ENCODE peak calls at places on chromosomes 12 and 14, in four cellular contexts. One of them, this sample, is unnamed.

GRCh38 chr12:46547421-46548340 is 175.1 kb upstream of the SLC38A2 start:
- DNase-seq in H1: no peak
- DNase-seq in SK-N-SH: no peak
- DNase-seq in K562: no peak
- DNase-seq in this sample: no peak

GRCh38 chr14:104746951-104747481 is 5.9 kb upstream of the SIVA1 start:
- DNase-seq in H1: no peak
- DNase-seq in SK-N-SH: no peak
- DNase-seq in K562: no peak
- DNase-seq in this sample: no peak

GRCh38 chr14:105783707-105784106 is 257.3 kb downstream of the TMEM121 start:
- DNase-seq in H1: no peak
- DNase-seq in SK-N-SH: no peak
- DNase-seq in K562: no peak
- DNase-seq in this sample: no peak

GRCh38 chr12:106254724-106255123 is 6.9 kb upstream of the CKAP4 start:
- DNase-seq in H1: no peak
- DNase-seq in SK-N-SH: no peak
- DNase-seq in K562: no peak
- DNase-seq in this sample: no peak

GRCh38 chr12:57632369-57632897 is 568 bp downstream of the B4GALNT1 start:
- DNase-seq in H1: no peak
- DNase-seq in SK-N-SH: peak
- DNase-seq in K562: peak
- DNase-seq in this sample: peak

GRCh38 chr12:6867407-6868210 is at the start of gene TPI1:
- DNase-seq in H1: no peak
- DNase-seq in SK-N-SH: peak
- DNase-seq in K562: peak
- DNase-seq in this sample: peak

GRCh38 chr14:72567226-72567625 is 326.7 kb downstream of the DPF3 start:
- DNase-seq in H1: no peak
- DNase-seq in SK-N-SH: no peak
- DNase-seq in K562: peak
- DNase-seq in this sample: no peak

GRCh38 chr14:61478971-61479473 is 157.6 kb downstream of the PRKCH start:
- DNase-seq in H1: no peak
- DNase-seq in SK-N-SH: no peak
- DNase-seq in K562: no peak
- DNase-seq in this sample: no peak

GRCh38 chr14:71754422-71755095 is 177.7 kb upstream of the RGS6 start:
- DNase-seq in H1: no peak
- DNase-seq in SK-N-SH: no peak
- DNase-seq in K562: no peak
- DNase-seq in this sample: no peak

GRCh38 chr14:55117816-55118441 is 11.1 kb upstream of the LGALS3 start:
- DNase-seq in H1: no peak
- DNase-seq in SK-N-SH: no peak
- DNase-seq in K562: no peak
- DNase-seq in this sample: no peak

GRCh38 chr12:51970904-51971646 is 19.6 kb downstream of the ACVR1B start:
- DNase-seq in H1: no peak
- DNase-seq in SK-N-SH: peak
- DNase-seq in K562: peak
- DNase-seq in this sample: no peak

GRCh38 chr12:50101663-50102062 is 2.1 kb upstream of the GPD1 start:
- DNase-seq in H1: no peak
- DNase-seq in SK-N-SH: peak
- DNase-seq in K562: peak
- DNase-seq in this sample: peak

GRCh38 chr12:62977419-62977818 is 42.5 kb upstream of the PPM1H start:
- DNase-seq in H1: no peak
- DNase-seq in SK-N-SH: no peak
- DNase-seq in K562: peak
- DNase-seq in this sample: no peak

GRCh38 chr12:93741741-93742085 is 64.5 kb downstream of the CRADD start:
- DNase-seq in H1: peak
- DNase-seq in SK-N-SH: peak
- DNase-seq in K562: no peak
- DNase-seq in this sample: no peak

GRCh38 chr14:50360851-50361250 is 35.8 kb downstream of the CDKL1 start:
- DNase-seq in H1: no peak
- DNase-seq in SK-N-SH: no peak
- DNase-seq in K562: no peak
- DNase-seq in this sample: no peak

GRCh38 chr14:77376380-77376770 is 519 bp downstream of the TMED8 start:
- DNase-seq in H1: no peak
- DNase-seq in SK-N-SH: peak
- DNase-seq in K562: peak
- DNase-seq in this sample: peak

GRCh38 chr12:108838194-108839010 is 19.0 kb downstream of the SSH1 start:
- DNase-seq in H1: peak
- DNase-seq in SK-N-SH: peak
- DNase-seq in K562: peak
- DNase-seq in this sample: no peak

GRCh38 chr12:123807670-123808069 is 45.6 kb downstream of the DNAH10 start:
- DNase-seq in H1: no peak
- DNase-seq in SK-N-SH: peak
- DNase-seq in K562: no peak
- DNase-seq in this sample: no peak

GRCh38 chr12:131275824-131276223 is 322.1 kb downstream of the ADGRD1 start:
- DNase-seq in H1: no peak
- DNase-seq in SK-N-SH: no peak
- DNase-seq in K562: no peak
- DNase-seq in this sample: no peak

GRCh38 chr12:48717252-48717695 is 767 bp upstream of the CCNT1 start:
- DNase-seq in H1: no peak
- DNase-seq in SK-N-SH: no peak
- DNase-seq in K562: peak
- DNase-seq in this sample: peak

GRCh38 chr12:128817115-128818015 is 6.4 kb downstream of the SLC15A4 start:
- DNase-seq in H1: no peak
- DNase-seq in SK-N-SH: peak
- DNase-seq in K562: peak
- DNase-seq in this sample: no peak

GRCh38 chr12:26276709-26277108 is 81.3 kb downstream of the SSPN start:
- DNase-seq in H1: no peak
- DNase-seq in SK-N-SH: no peak
- DNase-seq in K562: no peak
- DNase-seq in this sample: no peak

GRCh38 chr12:48185181-48185919 is 1.9 kb downstream of the CCDC184 start:
- DNase-seq in H1: no peak
- DNase-seq in SK-N-SH: no peak
- DNase-seq in K562: no peak
- DNase-seq in this sample: no peak

GRCh38 chr14:103398427-103399195 is 13.4 kb downstream of the MARK3 start:
- DNase-seq in H1: no peak
- DNase-seq in SK-N-SH: no peak
- DNase-seq in K562: no peak
- DNase-seq in this sample: no peak

GRCh38 chr12:131091413-131091975 is 137.8 kb downstream of the ADGRD1 start:
- DNase-seq in H1: no peak
- DNase-seq in SK-N-SH: no peak
- DNase-seq in K562: no peak
- DNase-seq in this sample: no peak

GRCh38 chr14:90757452-90757851 is 58.8 kb downstream of the TTC7B start:
- DNase-seq in H1: no peak
- DNase-seq in SK-N-SH: no peak
- DNase-seq in K562: no peak
- DNase-seq in this sample: no peak

GRCh38 chr14:52259452-52259851 is 8.0 kb upstream of the PTGDR start:
- DNase-seq in H1: no peak
- DNase-seq in SK-N-SH: no peak
- DNase-seq in K562: no peak
- DNase-seq in this sample: no peak

GRCh38 chr12:2414810-2415567 is 362.2 kb downstream of the CACNA1C start:
- DNase-seq in H1: no peak
- DNase-seq in SK-N-SH: no peak
- DNase-seq in K562: no peak
- DNase-seq in this sample: no peak
- TF ChIP-seq JUND in H1: no peak
- TF ChIP-seq JUND in SK-N-SH: no peak
- TF ChIP-seq JUND in K562: no peak
- TF ChIP-seq JUND in this sample: no peak

GRCh38 chr12:30463636-30464035 is 232.0 kb downstream of the IPO8 start:
- DNase-seq in H1: no peak
- DNase-seq in SK-N-SH: no peak
- DNase-seq in K562: no peak
- DNase-seq in this sample: no peak

GRCh38 chr12:30458453-30458852 is 237.2 kb downstream of the IPO8 start:
- DNase-seq in H1: no peak
- DNase-seq in SK-N-SH: no peak
- DNase-seq in K562: no peak
- DNase-seq in this sample: no peak

GRCh38 chr12:30462249-30462648 is 233.4 kb downstream of the IPO8 start:
- DNase-seq in H1: no peak
- DNase-seq in SK-N-SH: no peak
- DNase-seq in K562: no peak
- DNase-seq in this sample: no peak

GRCh38 chr12:30461011-30461670 is 234.5 kb downstream of the IPO8 start:
- DNase-seq in H1: no peak
- DNase-seq in SK-N-SH: no peak
- DNase-seq in K562: no peak
- DNase-seq in this sample: no peak

GRCh38 chr12:30457621-30458289 is 237.9 kb downstream of the IPO8 start:
- DNase-seq in H1: no peak
- DNase-seq in SK-N-SH: peak
- DNase-seq in K562: peak
- DNase-seq in this sample: no peak
- TF ChIP-seq JUND in H1: peak
- TF ChIP-seq JUND in SK-N-SH: no peak
- TF ChIP-seq JUND in K562: peak
- TF ChIP-seq JUND in this sample: no peak

GRCh38 chr12:69052613-69053408 is 119.8 kb upstream of the CPM start:
- DNase-seq in H1: peak
- DNase-seq in SK-N-SH: no peak
- DNase-seq in K562: no peak
- DNase-seq in this sample: peak
- TF ChIP-seq JUND in H1: peak
- TF ChIP-seq JUND in SK-N-SH: peak
- TF ChIP-seq JUND in K562: no peak
- TF ChIP-seq JUND in this sample: no peak

GRCh38 chr12:77031745-77032144 is 33.6 kb downstream of the E2F7 start:
- DNase-seq in H1: no peak
- DNase-seq in SK-N-SH: peak
- DNase-seq in K562: no peak
- DNase-seq in this sample: no peak
- TF ChIP-seq JUND in H1: no peak
- TF ChIP-seq JUND in SK-N-SH: peak
- TF ChIP-seq JUND in K562: no peak
- TF ChIP-seq JUND in this sample: no peak

GRCh38 chr12:110176745-110177144 is 52.6 kb downstream of the IFT81 start:
- DNase-seq in H1: no peak
- DNase-seq in SK-N-SH: peak
- DNase-seq in K562: no peak
- DNase-seq in this sample: no peak

GRCh38 chr12:110180591-110181005 is 56.4 kb downstream of the IFT81 start:
- DNase-seq in H1: no peak
- DNase-seq in SK-N-SH: no peak
- DNase-seq in K562: no peak
- DNase-seq in this sample: no peak

GRCh38 chr12:110175201-110175600 is 51.0 kb downstream of the IFT81 start:
- DNase-seq in H1: no peak
- DNase-seq in SK-N-SH: no peak
- DNase-seq in K562: no peak
- DNase-seq in this sample: no peak

GRCh38 chr12:110183386-110183785 is 59.2 kb downstream of the IFT81 start:
- DNase-seq in H1: no peak
- DNase-seq in SK-N-SH: no peak
- DNase-seq in K562: no peak
- DNase-seq in this sample: no peak

DNA sequence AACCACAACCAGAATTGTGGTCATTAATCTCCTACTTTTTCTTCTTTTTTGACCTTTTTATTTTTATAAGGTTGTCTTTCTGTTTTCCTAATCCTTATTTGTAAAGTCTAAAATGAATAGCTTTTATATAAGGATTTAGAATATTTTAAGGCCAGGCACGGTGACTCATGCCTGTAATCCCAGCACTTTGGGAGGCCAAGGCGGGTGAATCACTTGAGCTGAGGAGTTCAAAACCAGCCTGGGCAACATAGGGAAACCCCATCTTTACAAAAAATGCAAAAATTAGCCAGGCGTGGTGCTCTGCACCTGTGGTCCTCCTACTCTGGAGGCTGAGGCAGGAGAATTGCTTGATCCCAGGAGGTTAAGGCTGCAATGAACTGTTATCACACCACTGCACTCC is 55.1 kb downstream of the IFT81 start:
- DNase-seq in H1: no peak
- DNase-seq in SK-N-SH: no peak
- DNase-seq in K562: no peak
- DNase-seq in this sample: no peak
- TF ChIP-seq JUND in H1: no peak
- TF ChIP-seq JUND in SK-N-SH: peak
- TF ChIP-seq JUND in K562: no peak
- TF ChIP-seq JUND in this sample: no peak

DNA sequence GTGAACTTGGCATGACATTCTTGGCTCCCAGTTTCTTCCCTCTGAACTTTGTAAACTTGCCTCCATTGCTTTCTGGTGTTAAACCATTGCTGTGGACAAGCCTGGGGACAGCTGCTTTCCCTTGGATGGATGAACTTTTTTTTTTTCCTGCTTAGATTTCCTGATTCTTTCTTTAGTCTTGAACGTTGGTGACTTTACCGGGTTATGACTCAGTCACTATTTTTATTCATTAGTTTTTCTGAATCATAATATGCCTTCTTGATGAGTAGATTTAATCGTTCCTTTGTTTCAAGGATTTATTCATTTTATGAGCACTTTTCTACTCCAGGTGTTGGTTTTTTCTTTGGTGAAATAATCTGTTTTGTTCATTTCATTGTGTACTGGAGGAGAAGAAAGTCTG is 155.0 kb upstream of the RTL1 start:
- DNase-seq in H1: no peak
- DNase-seq in SK-N-SH: no peak
- DNase-seq in K562: no peak
- DNase-seq in this sample: no peak
- TF ChIP-seq JUND in H1: no peak
- TF ChIP-seq JUND in SK-N-SH: no peak
- TF ChIP-seq JUND in K562: no peak
- TF ChIP-seq JUND in this sample: no peak

GRCh38 chr12:100737168-100737567 is 57.4 kb upstream of the ANO4 start:
- DNase-seq in H1: no peak
- DNase-seq in SK-N-SH: no peak
- DNase-seq in K562: no peak
- DNase-seq in this sample: no peak
- TF ChIP-seq JUND in H1: no peak
- TF ChIP-seq JUND in SK-N-SH: no peak
- TF ChIP-seq JUND in K562: no peak
- TF ChIP-seq JUND in this sample: no peak

GRCh38 chr14:23071975-23072539 is 14.7 kb upstream of the CDH24 start:
- DNase-seq in H1: no peak
- DNase-seq in SK-N-SH: no peak
- DNase-seq in K562: no peak
- DNase-seq in this sample: peak
- TF ChIP-seq JUND in H1: no peak
- TF ChIP-seq JUND in SK-N-SH: no peak
- TF ChIP-seq JUND in K562: no peak
- TF ChIP-seq JUND in this sample: no peak